ENCODE peak calls at places on chromosomes 6 and 20, in eight cellular contexts. H, D, X, C, V, G, P and Z are unnamed samples.
A peak's percentile ranks its signal among the peaks of the same experiment; 100 is the strongest.

GRCh38 chr6:40999498-41000070 is 39.4 kb downstream of the UNC5CL start:
- DNase-seq in V (peak; percentile 80), P (no peak), H (no peak), G (no peak), X (peak; percentile 20), D (no peak), C (peak; percentile 42), Z (peak; percentile 59)

GRCh38 chr6:38502423-38502822 is 137.3 kb downstream of the BTBD9 start:
- DNase-seq in D (no peak), C (no peak), G (no peak), X (no peak), V (peak; percentile 84), P (no peak), H (no peak), Z (no peak)

GRCh38 chr6:144582939-144583613 is 297.9 kb downstream of the UTRN start:
- DNase-seq in D (no peak), C (no peak), X (peak; percentile 36), P (peak; percentile 53), H (peak; percentile 22), G (peak; percentile 8), V (no peak), Z (no peak)

GRCh38 chr20:46699651-46700359 is 9.6 kb upstream of the SLC2A10 start:
- DNase-seq in P (no peak), D (no peak), X (no peak), G (no peak), C (no peak), V (peak; percentile 66), H (no peak), Z (no peak)

GRCh38 chr6:109455502-109456282 is at the start of gene MICAL1:
- DNase-seq in H (peak; percentile 41), P (peak; percentile 93), G (peak; percentile 79), X (peak; percentile 43), D (peak; percentile 87), C (peak; percentile 62), V (peak; percentile 30), Z (peak; percentile 54)

GRCh38 chr6:112557961-112558360 is 210.8 kb downstream of the RFPL4B start:
- DNase-seq in C (no peak), D (no peak), H (no peak), V (no peak), G (no peak), P (no peak), X (no peak), Z (no peak)

GRCh38 chr6:53956068-53956711 is 155.1 kb upstream of the MLIP start:
- DNase-seq in X (peak; percentile 30), G (no peak), C (no peak), V (peak; percentile 79), D (no peak), H (peak; percentile 76), P (no peak), Z (peak; percentile 35)

GRCh38 chr20:1075564-1075963 is 42.8 kb upstream of the PSMF1 start:
- DNase-seq in D (no peak), C (no peak), G (no peak), P (no peak), X (no peak), H (no peak), V (no peak), Z (no peak)

GRCh38 chr20:51469578-51470520 is 72.7 kb downstream of the NFATC2 start:
- DNase-seq in X (no peak), V (no peak), C (no peak), H (no peak), G (no peak), D (no peak), P (no peak), Z (no peak)

GRCh38 chr6:112017760-112018537 is 36.0 kb upstream of the CCN6 start:
- DNase-seq in D (no peak), C (no peak), H (no peak), G (no peak), X (no peak), P (no peak), V (no peak), Z (no peak)

GRCh38 chr6:30770592-30770991 is 26.2 kb upstream of the IER3 start:
- DNase-seq in H (no peak), P (no peak), G (no peak), C (no peak), D (no peak), X (no peak), V (no peak), Z (no peak)

GRCh38 chr6:17831135-17831534 is 124.4 kb upstream of the NUP153 start:
- DNase-seq in G (no peak), C (peak; percentile 44), V (no peak), X (peak; percentile 83), P (no peak), D (no peak), H (no peak), Z (no peak)

GRCh38 chr6:98831057-98832031 is 3.0 kb upstream of the POU3F2 start:
- DNase-seq in X (no peak), D (no peak), C (no peak), H (no peak), V (no peak), G (no peak), P (no peak), Z (no peak)

GRCh38 chr20:57555457-57556184 is 5.3 kb upstream of the PCK1 start:
- DNase-seq in D (no peak), V (no peak), C (no peak), P (no peak), H (no peak), G (no peak), X (no peak), Z (no peak)

GRCh38 chr6:138275976-138276375 is 57.7 kb upstream of the PBOV1 start:
- DNase-seq in H (no peak), G (no peak), C (no peak), V (no peak), X (no peak), D (no peak), P (no peak), Z (no peak)

GRCh38 chr20:5696011-5696559 is 54.1 kb upstream of the SHLD1 start:
- DNase-seq in V (peak; percentile 47), D (no peak), C (no peak), H (no peak), G (no peak), X (peak; percentile 39), P (no peak), Z (no peak)

GRCh38 chr6:84897874-84898635 is 133.7 kb upstream of the TBX18 start:
- DNase-seq in G (no peak), H (no peak), V (no peak), X (peak; percentile 10), C (no peak), P (no peak), D (no peak), Z (no peak)

GRCh38 chr20:62728028-62728780 is 19.6 kb downstream of the NTSR1 start:
- DNase-seq in D (no peak), P (peak; percentile 43), V (no peak), C (no peak), X (no peak), G (no peak), H (no peak), Z (no peak)

GRCh38 chr6:36364669-36365479 is 22.6 kb downstream of the ETV7 start:
- DNase-seq in P (no peak), X (peak; percentile 49), G (no peak), V (no peak), C (no peak), H (no peak), D (no peak), Z (no peak)

GRCh38 chr20:23048283-23049200 is 930 bp downstream of the THBD start:
- DNase-seq in P (peak; percentile 77), V (no peak), D (peak; percentile 80), C (peak; percentile 41), H (no peak), X (peak; percentile 8), G (no peak), Z (peak; percentile 38)
- H3K4me3 ChIP-seq in P (no peak overlapping the region), V (no peak overlapping the region), D (peak overlapping the region; percentile 81), C (peak overlapping the region; percentile 36), H (peak overlapping the region; percentile 34), X (peak overlapping the region; percentile 61), G (peak overlapping the region; percentile 25), Z (peak overlapping the region; percentile 64)

DNA sequence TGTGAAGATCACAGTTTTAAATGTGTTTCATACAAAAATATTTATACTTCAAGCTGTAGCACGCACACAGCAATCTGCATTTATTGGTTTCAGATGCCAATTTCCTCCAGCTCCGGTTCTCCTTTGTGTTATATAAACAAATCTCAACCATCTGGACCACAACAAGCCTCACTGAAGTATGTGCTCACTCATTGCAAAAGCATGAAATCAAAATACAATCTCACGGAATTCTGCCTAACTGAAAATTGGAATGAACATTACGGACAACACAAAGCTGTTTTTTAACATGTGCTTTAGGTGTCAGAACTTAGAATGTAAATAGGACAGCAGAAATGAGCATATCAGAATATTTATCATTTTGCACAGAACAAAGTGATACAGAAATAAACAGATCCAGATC is 38.0 kb downstream of the RCAN2 start:
- DNase-seq in G (no peak), V (no peak), P (no peak), C (no peak), H (no peak), X (peak; percentile 65), D (no peak), Z (no peak)
- H3K4me3 ChIP-seq in G (no peak overlapping the region), V (no peak overlapping the region), P (no peak overlapping the region), C (no peak overlapping the region), H (no peak overlapping the region), X (peak overlapping the region; percentile 7), D (peak overlapping the region; percentile 34), Z (no peak overlapping the region)

GRCh38 chr6:3847521-3847920 is 1.7 kb upstream of the FAM50B start:
- DNase-seq in X (no peak), G (no peak), C (no peak), P (no peak), V (no peak), D (no peak), H (no peak), Z (no peak)

GRCh38 chr6:3850451-3851203 is 1.5 kb downstream of the FAM50B start:
- DNase-seq in C (no peak), D (no peak), G (no peak), H (no peak), P (peak; percentile 56), V (no peak), X (no peak), Z (no peak)

GRCh38 chr6:3848925-3849605 is at the start of gene FAM50B:
- DNase-seq in X (peak; percentile 60), G (peak; percentile 90), C (peak; percentile 93), H (peak; percentile 92), P (peak; percentile 95), D (peak; percentile 95), V (no peak), Z (peak; percentile 92)

GRCh38 chr6:3849681-3850450 is 693 bp downstream of the FAM50B start:
- DNase-seq in P (peak; percentile 65), H (no peak), D (no peak), C (no peak), G (no peak), V (no peak), X (peak; percentile 12), Z (no peak)

GRCh38 chr6:3848380-3848779 is 793 bp upstream of the FAM50B start:
- DNase-seq in H (no peak), X (no peak), D (no peak), V (no peak), G (no peak), C (peak; percentile 36), P (no peak), Z (no peak)
- H3K4me3 ChIP-seq in H (peak overlapping the region; percentile 49), X (peak overlapping the region; percentile 50), D (peak overlapping the region; percentile 73), V (no peak overlapping the region), G (peak overlapping the region; percentile 63), C (no peak overlapping the region), P (no peak overlapping the region), Z (peak overlapping the region; percentile 58)

DNA sequence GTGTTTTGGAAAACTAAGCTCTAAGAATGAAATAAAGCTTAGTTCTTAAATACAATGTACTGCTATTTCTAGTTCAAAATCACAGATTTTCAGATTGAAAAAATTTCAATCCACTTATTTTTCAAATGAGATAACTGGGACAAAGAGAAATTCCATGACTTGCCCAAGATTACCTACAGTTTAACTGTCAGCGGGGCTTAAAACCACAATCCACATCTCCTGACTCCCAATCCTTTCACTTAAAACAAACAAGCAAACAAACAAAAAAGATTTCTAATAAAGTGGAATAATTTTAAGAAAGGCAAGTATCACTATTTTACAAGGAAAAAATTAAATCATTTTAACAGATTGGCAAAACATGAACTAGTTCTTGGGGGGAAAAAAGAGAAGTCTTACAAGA is 4.2 kb downstream of the PHIP start:
- DNase-seq in V (no peak), C (no peak), X (no peak), H (no peak), D (no peak), G (no peak), P (no peak), Z (no peak)
- H3K4me3 ChIP-seq in V (no peak overlapping the region), C (no peak overlapping the region), X (no peak overlapping the region), H (no peak overlapping the region), D (no peak overlapping the region), G (no peak overlapping the region), P (no peak overlapping the region), Z (no peak overlapping the region)